ENCODE peak calls at places on chromosomes 12 and 14, in six cellular contexts. M is left lung, J is choroid plexus epithelial cell, I is epithelial cell of proximal tubule, L is stomach, S is left ventricle myocardium inferior. R is an unnamed sample.
A peak's percentile ranks its signal among the peaks of the same experiment; 100 is the strongest.

GRCh38 chr12:19994970-19995369 is 373.4 kb upstream of the PDE3A start:
- DNase-seq in J (peak; percentile 41), S (no peak), L (no peak), I (no peak), M (no peak), R (no peak)

GRCh38 chr14:81412779-81413178 is 12.7 kb upstream of the STON2 start:
- DNase-seq in S (no peak), I (no peak), L (no peak), M (no peak), J (no peak), R (no peak)

GRCh38 chr14:27730204-27730603 is 1036.4 kb upstream of the FOXG1 start:
- DNase-seq in M (no peak), J (no peak), I (no peak), S (no peak), L (no peak), R (no peak)

GRCh38 chr14:100784523-100785337 is 41.2 kb upstream of the MEG3 start:
- DNase-seq in I (no peak), M (no peak), S (no peak), L (no peak), J (no peak), R (no peak)

GRCh38 chr14:69017706-69018105 is 38.6 kb upstream of the ACTN1 start:
- DNase-seq in M (no peak), J (peak; percentile 54), S (no peak), I (no peak), L (no peak), R (no peak)

GRCh38 chr14:102591372-102591943 is 991 bp upstream of the RCOR1 start:
- DNase-seq in S (peak; percentile 53), I (no peak), M (peak; percentile 80), L (peak; percentile 28), J (peak; percentile 39), R (no peak)

GRCh38 chr12:124686001-124686884 is 118.8 kb upstream of the NCOR2 start:
- DNase-seq in I (no peak), L (no peak), S (no peak), J (no peak), M (no peak), R (no peak)

GRCh38 chr12:130026608-130027176 is 122.9 kb upstream of the TMEM132D start:
- DNase-seq in J (peak; percentile 44), L (peak; percentile 35), I (no peak), S (no peak), M (no peak), R (no peak)

GRCh38 chr12:44875954-44876553 is at the start of gene NELL2:
- DNase-seq in L (no peak), J (peak; percentile 5), M (peak; percentile 82), I (no peak), S (no peak), R (no peak)

DNA sequence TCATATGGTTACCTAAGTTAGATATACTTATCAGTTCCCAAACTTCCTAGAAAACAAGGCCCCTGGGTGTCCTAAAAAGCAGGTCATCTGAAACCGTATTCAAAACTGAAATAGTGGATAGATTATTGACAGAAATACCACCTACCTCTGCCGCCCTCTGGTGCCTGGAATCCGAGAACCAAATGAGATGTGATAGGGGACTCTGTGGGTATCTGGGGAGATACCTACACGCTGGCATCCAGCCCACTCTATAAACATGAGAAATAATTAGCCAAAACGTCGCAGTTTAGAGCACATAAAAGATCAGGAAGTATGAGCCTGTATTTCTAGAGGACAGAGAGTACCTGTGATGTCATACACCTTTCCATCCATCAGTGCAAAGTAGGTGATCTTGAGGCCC is 4.4 kb downstream of the ORMDL2 start:
- DNase-seq in S (no peak), M (no peak), L (no peak), I (no peak), J (peak; percentile 24), R (no peak)
- TF ChIP-seq CTCF in S (peak; percentile 36), M (no peak), L (no peak), I (peak; percentile 74), J (peak; percentile 59), R (peak; percentile 7)

GRCh38 chr14:90452366-90452765 is 55.5 kb downstream of the CALM1 start:
- DNase-seq in I (no peak), J (no peak), S (no peak), L (no peak), M (no peak), R (no peak)

GRCh38 chr14:90453401-90453951 is 56.6 kb downstream of the CALM1 start:
- DNase-seq in L (peak; percentile 35), M (no peak), J (peak; percentile 51), S (peak; percentile 24), I (no peak), R (no peak)

GRCh38 chr14:90456551-90456950 is 59.7 kb downstream of the CALM1 start:
- DNase-seq in J (no peak), L (no peak), S (no peak), M (no peak), I (no peak), R (no peak)

GRCh38 chr14:90455100-90455571 is 58.3 kb downstream of the CALM1 start:
- DNase-seq in L (no peak), J (no peak), I (no peak), M (no peak), S (no peak), R (no peak)

GRCh38 chr14:90454041-90455000 is 57.5 kb downstream of the CALM1 start:
- DNase-seq in L (peak; percentile 81), J (peak; percentile 85), I (no peak), S (peak; percentile 82), M (no peak), R (no peak)
- H3K4me3 ChIP-seq in L (peak overlapping the region; percentile 32), J (peak overlapping the region; percentile 47), I (peak overlapping the region; percentile 36), S (peak overlapping the region; percentile 59), M (peak overlapping the region; percentile 6), R (no peak overlapping the region)

GRCh38 chr12:107081778-107082177 is 11.6 kb downstream of the CRY1 start:
- DNase-seq in J (no peak), I (no peak), S (no peak), M (no peak), L (no peak), R (no peak)

DNA sequence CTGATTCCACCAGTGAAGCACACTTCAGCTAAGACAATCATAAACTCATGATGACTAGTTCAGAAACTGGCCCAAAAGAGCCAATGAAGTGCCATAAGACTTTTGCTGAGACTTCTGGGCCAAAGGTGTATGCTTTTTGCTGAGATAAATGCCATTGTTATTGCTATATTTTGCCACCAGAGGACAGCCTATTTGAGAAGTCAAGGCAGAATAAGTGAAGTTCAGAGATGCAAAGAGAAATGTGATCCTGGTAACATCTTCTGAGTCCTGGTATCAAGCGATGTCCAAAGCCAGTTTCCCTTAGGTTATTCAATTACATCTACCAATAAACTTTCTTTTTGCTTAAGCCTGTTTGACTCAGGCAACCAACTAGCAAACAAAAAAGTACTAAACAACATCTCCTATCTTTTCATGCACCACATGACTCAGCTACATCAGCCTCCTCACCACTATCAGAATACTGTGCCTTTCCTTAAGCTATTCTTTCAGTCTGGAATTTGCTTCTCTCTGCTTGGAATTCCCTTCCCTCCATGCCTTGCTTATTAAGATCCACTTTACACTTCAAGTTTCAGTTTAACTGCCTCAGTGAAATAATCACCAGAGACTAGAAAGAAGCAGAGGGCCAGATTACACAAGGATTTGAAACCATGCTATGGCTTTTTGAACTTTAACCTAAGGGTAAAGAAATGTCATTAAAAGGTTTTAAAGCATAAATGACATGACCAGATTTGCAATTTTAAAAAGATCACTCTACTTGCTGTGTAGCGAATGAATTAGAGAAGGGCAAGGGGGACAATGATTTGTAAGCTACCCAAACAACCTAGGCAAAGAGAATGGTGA is 14.0 kb downstream of the CRY1 start:
- DNase-seq in L (no peak), M (no peak), S (no peak), J (peak; percentile 69), I (no peak), R (no peak)
- TF ChIP-seq CTCF in L (no peak), M (peak; percentile 36), S (peak; percentile 44), J (peak; percentile 71), I (peak; percentile 68), R (peak; percentile 66)

DNA sequence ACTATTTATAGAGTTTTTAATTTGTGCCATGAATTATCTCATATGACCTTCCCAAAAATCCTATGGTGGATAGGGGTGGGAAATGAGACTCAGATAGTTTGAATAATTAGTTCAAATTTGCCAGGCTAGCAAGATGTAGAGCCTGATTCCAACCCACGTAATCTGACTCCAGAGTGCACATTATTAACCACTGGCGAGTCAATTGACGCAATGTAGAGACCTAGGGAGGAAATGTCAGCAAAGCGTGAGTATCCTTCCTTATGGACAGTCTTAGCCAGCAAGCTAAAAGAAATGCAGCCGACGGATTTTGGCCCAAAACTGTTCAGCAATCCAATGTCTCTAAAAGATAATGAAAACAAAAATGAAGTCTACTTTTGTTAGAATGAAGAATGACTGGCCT is 193.3 kb upstream of the KRR1 start:
- DNase-seq in I (no peak), M (no peak), L (no peak), S (no peak), J (peak; percentile 64), R (no peak)
- H3K4me3 ChIP-seq in I (no peak overlapping the region), M (no peak overlapping the region), L (no peak overlapping the region), S (no peak overlapping the region), J (no peak overlapping the region), R (no peak overlapping the region)

DNA sequence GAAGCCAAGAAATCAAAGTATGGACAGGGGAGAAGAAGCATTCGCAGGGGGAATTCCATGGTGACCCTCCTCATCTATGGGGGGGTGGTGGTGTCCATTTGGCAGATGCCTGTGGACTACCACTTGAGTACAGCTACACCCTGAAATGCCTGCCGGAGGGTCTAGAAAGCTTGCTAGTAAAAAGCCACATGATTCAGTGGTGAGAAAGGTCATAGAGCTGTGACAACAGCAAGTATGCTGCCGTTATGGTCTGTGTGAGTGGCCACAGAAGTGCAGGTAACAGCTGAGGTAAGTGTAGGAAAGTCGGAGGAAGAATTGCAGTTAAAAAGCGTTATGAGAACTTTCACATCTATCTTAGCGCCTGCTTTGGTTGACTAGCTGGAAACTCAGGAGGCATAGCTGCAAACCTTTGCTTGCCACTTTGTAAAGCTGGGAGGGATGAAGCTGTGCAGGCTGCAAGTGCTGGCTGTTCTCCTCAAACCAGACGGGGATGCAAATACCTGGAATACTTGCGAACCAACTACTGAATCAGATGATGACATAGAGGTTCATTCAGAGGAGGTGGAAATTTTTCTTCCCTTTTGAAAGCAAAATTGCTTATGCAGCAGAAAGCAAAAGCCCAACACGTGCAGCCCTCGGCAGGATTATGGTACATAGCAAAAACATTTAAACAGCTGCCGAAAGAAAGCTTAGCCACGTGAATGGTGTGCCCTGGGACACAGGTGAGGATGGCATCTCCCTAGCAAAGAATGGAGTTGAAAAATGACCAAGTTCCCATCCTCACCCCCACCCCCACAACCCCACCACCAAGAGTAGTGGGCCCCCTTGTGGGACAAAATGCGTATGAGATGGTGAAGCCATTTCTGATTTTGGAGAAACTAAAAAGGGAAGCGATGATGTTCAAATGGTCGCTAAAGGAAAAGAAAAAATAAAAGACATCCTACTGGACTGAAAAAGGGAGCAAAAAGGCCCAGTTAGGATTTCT is 287.0 kb downstream of the RERGL start:
- DNase-seq in J (no peak), S (no peak), L (no peak), M (no peak), I (no peak), R (no peak)
- TF ChIP-seq CTCF in J (no peak), S (no peak), L (no peak), M (no peak), I (no peak), R (no peak)

DNA sequence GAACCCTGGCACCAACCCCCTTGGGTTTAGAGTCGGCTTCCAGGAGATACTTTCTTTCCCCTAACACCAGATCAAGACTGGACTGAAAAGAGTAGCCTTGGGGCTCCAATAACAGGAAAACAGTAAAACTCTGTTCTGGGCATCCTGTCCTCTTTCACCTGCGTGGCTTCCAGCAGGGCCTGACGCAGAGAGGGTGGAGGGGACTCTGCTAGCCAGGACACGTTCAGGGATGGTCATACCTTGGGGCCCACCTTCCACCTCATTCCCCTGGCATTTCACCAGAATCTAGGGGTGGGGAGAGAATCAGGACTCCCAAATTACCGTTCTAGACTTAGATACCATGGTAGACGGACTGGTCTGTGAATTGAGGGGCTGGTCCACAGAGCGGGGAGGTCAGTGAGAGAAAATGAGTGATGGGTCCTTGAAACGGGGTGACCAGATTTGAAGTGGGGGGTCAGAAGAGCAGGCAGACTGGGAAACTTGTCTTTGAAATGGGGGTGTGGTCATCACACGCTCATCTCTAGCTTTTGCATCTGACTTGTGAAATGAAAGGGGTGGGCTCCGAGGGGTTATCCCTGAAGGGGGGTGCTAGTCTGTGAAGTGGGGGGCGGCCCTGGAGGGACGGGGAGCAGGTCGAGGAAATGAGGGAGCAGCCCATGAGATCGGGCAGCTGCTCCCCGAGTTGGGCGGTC is 873 bp downstream of the PXN start:
- DNase-seq in I (no peak), M (no peak), J (no peak), S (no peak), L (no peak), R (no peak)
- H3K4me3 ChIP-seq in I (peak overlapping the region; percentile 82), M (peak overlapping the region; percentile 80), J (peak overlapping the region; percentile 88), S (peak overlapping the region; percentile 97), L (peak overlapping the region; percentile 85), R (peak overlapping the region; percentile 84)

R was measured in GM12864.